ENCODE peak calls at places on chromosomes 1 and 21, in seven cellular contexts. R is endothelial cell, Z is PC-9, C is HFFc6, H is Calu3, W is gastrocnemius medialis, K is fibroblast of lung. Q is an unnamed sample.
A peak's percentile ranks its signal among the peaks of the same experiment; 100 is the strongest.

GRCh38 chr1:181079382-181079781 is 9.1 kb upstream of the IER5 start:
- DNase-seq in C (peak; percentile 54), H (no peak), K (no peak), R (no peak), W (no peak), Z (no peak), Q (no peak)

GRCh38 chr1:22461678-22462527 is 10.3 kb downstream of the ZBTB40 start:
- DNase-seq in H (no peak), W (no peak), Z (no peak), C (no peak), K (no peak), R (no peak), Q (no peak)

GRCh38 chr1:179955318-179955638 is 668 bp downstream of the CEP350 start:
- DNase-seq in K (peak; percentile 25), R (no peak), H (no peak), W (no peak), C (peak; percentile 2), Z (peak; percentile 39), Q (peak; percentile 11)

GRCh38 chr1:20373764-20374163 is 83.1 kb downstream of the VWA5B1 start:
- DNase-seq in C (peak; percentile 28), K (no peak), H (no peak), R (no peak), W (no peak), Z (no peak), Q (no peak)

GRCh38 chr1:179124866-179125265 is 43.0 kb downstream of the TOR3A start:
- DNase-seq in R (no peak), K (peak; percentile 84), C (peak; percentile 66), Z (no peak), H (no peak), W (no peak), Q (peak; percentile 47)

GRCh38 chr21:35831230-35831629 is 229.1 kb downstream of the SETD4 start:
- DNase-seq in K (no peak), W (no peak), Z (no peak), C (no peak), H (no peak), R (no peak), Q (no peak)

GRCh38 chr1:40922969-40923368 is 56.5 kb upstream of the CTPS1 start:
- DNase-seq in K (no peak), Z (no peak), H (no peak), C (no peak), W (no peak), R (no peak), Q (no peak)

GRCh38 chr1:96464159-96464558 is 257.4 kb upstream of the PTBP2 start:
- DNase-seq in W (no peak), R (no peak), K (no peak), C (no peak), Z (peak; percentile 33), H (no peak), Q (no peak)

GRCh38 chr1:84083321-84083720 is 60.8 kb upstream of the PRKACB start:
- DNase-seq in H (no peak), C (no peak), R (no peak), W (no peak), Z (no peak), K (no peak), Q (no peak)

GRCh38 chr1:200033511-200034261 is 6.2 kb downstream of the NR5A2 start:
- DNase-seq in W (no peak), Z (no peak), K (no peak), C (no peak), H (no peak), R (no peak), Q (no peak)
- TF ChIP-seq CTCF in W (no peak), Z (no peak), K (no peak), C (no peak), H (no peak), R (no peak), Q (peak; percentile 27)

GRCh38 chr1:1033009-1033587 is 13.2 kb downstream of the AGRN start:
- DNase-seq in K (peak; percentile 72), R (peak; percentile 93), W (peak; percentile 38), H (no peak), C (peak; percentile 50), Z (no peak), Q (peak; percentile 35)
- TF ChIP-seq CTCF in K (peak; percentile 62), R (peak; percentile 81), W (peak; percentile 61), H (no peak), C (peak; percentile 89), Z (peak; percentile 25), Q (peak; percentile 52)

GRCh38 chr1:85262985-85263384 is 3.5 kb upstream of the C1orf52 start:
- DNase-seq in C (no peak), K (no peak), W (no peak), H (no peak), R (no peak), Z (no peak), Q (no peak)

GRCh38 chr1:85259118-85259865 is at the start of gene C1orf52:
- DNase-seq in R (peak; percentile 99), K (peak; percentile 87), Z (peak; percentile 80), W (peak; percentile 87), H (peak; percentile 98), C (peak; percentile 90), Q (peak; percentile 90)

GRCh38 chr1:85264150-85264549 is 4.7 kb upstream of the C1orf52 start:
- DNase-seq in Z (peak; percentile 46), W (no peak), C (peak; percentile 43), H (no peak), R (no peak), K (peak; percentile 33), Q (no peak)

GRCh38 chr1:85259866-85260345 is 444 bp upstream of the C1orf52 start:
- DNase-seq in Z (no peak), H (no peak), C (no peak), R (no peak), K (peak; percentile 63), W (no peak), Q (peak; percentile 80)

DNA sequence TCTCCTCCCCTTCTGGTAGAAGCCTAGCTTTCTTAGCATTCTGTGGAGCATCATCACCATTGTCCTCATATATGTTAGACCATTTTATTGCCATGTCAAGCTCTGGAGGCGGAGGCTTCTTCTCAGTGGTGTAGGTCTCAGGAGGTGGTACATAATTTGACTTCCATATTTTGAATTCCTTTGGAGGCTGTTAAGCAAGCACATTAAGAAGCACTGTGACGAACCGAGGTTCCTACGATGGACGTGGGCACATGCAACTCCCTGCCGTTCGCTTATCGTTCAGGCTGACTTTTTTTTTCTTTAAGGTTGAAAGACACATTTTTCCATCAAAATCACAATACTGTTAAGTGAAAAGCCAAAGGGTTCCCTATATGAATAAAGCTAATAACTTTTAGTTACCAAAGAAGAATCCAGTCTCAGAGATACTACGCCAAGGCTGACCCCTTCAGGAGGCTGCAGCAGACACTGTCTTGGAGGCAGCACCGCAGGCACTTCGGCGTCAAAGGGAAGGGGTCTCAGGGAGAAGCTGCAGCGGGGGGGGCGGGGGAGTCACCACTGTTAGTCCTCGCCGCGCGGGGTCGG is 835 bp downstream of the C1orf52 start:
- DNase-seq in R (no peak), C (no peak), W (no peak), Z (no peak), K (peak; percentile 21), H (no peak), Q (peak; percentile 62)
- TF ChIP-seq CTCF in R (no peak), C (no peak), W (no peak), Z (no peak), K (no peak), H (no peak), Q (peak; percentile 27)

GRCh38 chr1:43558346-43558841 is 27.7 kb downstream of the PTPRF start:
- DNase-seq in K (peak; percentile 74), H (no peak), W (no peak), C (no peak), R (peak; percentile 23), Z (peak; percentile 12), Q (peak; percentile 63)
- TF ChIP-seq CTCF in K (no peak), H (no peak), W (no peak), C (no peak), R (no peak), Z (no peak), Q (no peak)

DNA sequence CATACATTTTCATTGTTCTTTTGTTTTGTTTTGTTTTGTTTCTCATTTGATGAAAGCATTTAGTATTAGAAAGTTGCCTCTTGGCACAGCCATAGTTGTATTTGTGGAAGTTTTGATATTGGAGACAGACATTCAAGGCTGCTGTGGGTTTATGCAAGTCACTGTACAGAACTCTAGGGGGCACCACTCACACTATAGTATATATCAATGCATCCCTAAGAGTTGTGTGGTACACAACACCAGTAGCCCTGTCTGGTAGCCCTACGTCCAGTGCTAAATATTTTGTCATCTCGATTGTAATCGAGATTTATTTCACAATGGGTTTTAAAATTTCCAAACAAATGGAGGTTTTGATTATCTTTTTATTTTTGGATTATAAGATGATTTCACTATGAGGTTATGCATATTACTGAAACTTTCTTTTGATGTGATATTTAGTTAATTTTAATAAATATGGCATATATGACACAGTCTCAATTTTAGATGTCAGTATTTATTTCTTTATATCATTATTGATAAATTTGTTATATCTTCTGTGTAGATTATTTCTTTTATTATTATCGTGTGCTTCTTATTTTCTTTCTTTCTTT is 112.2 kb downstream of the NR5A2 start:
- DNase-seq in C (peak; percentile 39), K (peak; percentile 54), Z (no peak), H (peak; percentile 46), R (peak; percentile 28), W (no peak), Q (peak; percentile 77)
- TF ChIP-seq CTCF in C (peak; percentile 88), K (peak; percentile 78), Z (peak; percentile 69), H (peak; percentile 69), R (peak; percentile 67), W (peak; percentile 36), Q (peak; percentile 85)

DNA sequence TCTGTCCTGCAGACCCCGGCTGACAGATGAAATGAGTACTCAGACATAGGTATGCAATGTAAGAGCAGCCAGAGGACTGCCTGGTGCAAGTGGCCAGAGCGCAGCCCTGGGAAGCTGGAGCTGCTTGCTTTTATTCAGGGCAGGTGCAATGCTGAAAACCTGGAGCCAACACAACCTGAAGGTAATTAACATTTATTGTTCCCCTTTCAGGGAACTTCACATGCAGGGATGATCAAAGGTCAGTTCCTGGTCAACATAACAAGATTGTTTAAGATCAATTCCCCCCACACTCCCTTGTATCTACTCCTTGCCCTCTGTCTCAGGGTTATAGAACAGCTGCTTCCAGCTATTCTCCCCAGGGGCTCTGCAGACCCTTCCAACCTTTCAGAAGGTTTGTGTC is 48.7 kb upstream of the PRELP start:
- DNase-seq in C (no peak), K (no peak), R (no peak), W (no peak), H (no peak), Z (no peak), Q (no peak)
- TF ChIP-seq CTCF in C (no peak), K (no peak), R (no peak), W (no peak), H (no peak), Z (no peak), Q (no peak)

GRCh38 chr1:82007804-82008203 is 207.1 kb downstream of the ADGRL2 start:
- DNase-seq in K (no peak), R (no peak), W (no peak), Z (no peak), C (no peak), H (no peak), Q (no peak)

GRCh38 chr1:82019512-82019911 is 218.8 kb downstream of the ADGRL2 start:
- DNase-seq in R (no peak), K (no peak), H (no peak), Z (no peak), C (no peak), W (no peak), Q (no peak)

GRCh38 chr1:82015444-82015843 is 214.7 kb downstream of the ADGRL2 start:
- DNase-seq in W (no peak), R (no peak), H (no peak), Z (no peak), C (no peak), K (no peak), Q (no peak)

GRCh38 chr1:82018319-82018718 is 217.6 kb downstream of the ADGRL2 start:
- DNase-seq in C (no peak), W (no peak), Z (no peak), H (no peak), R (no peak), K (no peak), Q (no peak)

GRCh38 chr1:82013702-82014101 is 213.0 kb downstream of the ADGRL2 start:
- DNase-seq in Z (no peak), H (no peak), R (no peak), C (no peak), W (no peak), K (no peak), Q (no peak)
- TF ChIP-seq CTCF in Z (no peak), H (no peak), R (no peak), C (no peak), W (no peak), K (peak; percentile 16), Q (no peak)

Q was measured in AG10803.